ENCODE peak calls at places on chromosomes 5 and 9, in four cellular contexts. Z, O, B and D are unnamed samples.

GRCh38 chr5:127568166-127568565 is 50.7 kb downstream of the PRRC1 start:
- DNase-seq in Z (no peak), O (no peak), B (no peak), D (no peak)

GRCh38 chr9:68500457-68501158 is 40.1 kb downstream of the TMEM252 start:
- DNase-seq in Z (no peak), O (no peak), B (no peak), D (no peak)

GRCh38 chr9:119788876-119789275 is 419.6 kb upstream of the BRINP1 start:
- DNase-seq in Z (no peak), O (no peak), B (no peak), D (no peak)

GRCh38 chr5:1948111-1948510 is 65.4 kb upstream of the IRX4 start:
- DNase-seq in Z (no peak), O (no peak), B (no peak), D (no peak)

GRCh38 chr9:97933573-97933972 is 4.4 kb downstream of the HEMGN start:
- DNase-seq in Z (no peak), O (no peak), B (no peak), D (no peak)

GRCh38 chr9:114437401-114437893 is 49.7 kb upstream of the AKNA start:
- DNase-seq in Z (no peak), O (no peak), B (peak; percentile 24), D (no peak)

GRCh38 chr9:127608104-127608966 is 3.7 kb upstream of the STXBP1 start:
- DNase-seq in Z (peak; percentile 70), O (peak; percentile 84), B (peak; percentile 96), D (peak; percentile 68)

GRCh38 chr9:114503009-114503408 is 2.3 kb downstream of the WHRN start:
- DNase-seq in Z (peak; percentile 44), O (no peak), B (no peak), D (no peak)

GRCh38 chr9:6681957-6682501 is 36.5 kb upstream of the GLDC start:
- DNase-seq in Z (no peak), O (peak; percentile 15), B (no peak), D (no peak)

GRCh38 chr5:18984559-18985080 is 1003.4 kb downstream of the CDH18 start:
- DNase-seq in Z (no peak), O (no peak), B (no peak), D (no peak)

GRCh38 chr5:14869286-14870164 is 2.1 kb downstream of the ANKH start:
- DNase-seq in Z (peak; percentile 32), O (no peak), B (no peak), D (no peak)

GRCh38 chr5:31097851-31098250 is 95.6 kb upstream of the CDH6 start:
- DNase-seq in Z (no peak), O (no peak), B (no peak), D (no peak)

GRCh38 chr5:14202462-14202861 is 59.3 kb downstream of the TRIO start:
- DNase-seq in Z (no peak), O (no peak), B (no peak), D (no peak)

GRCh38 chr5:55226027-55226933 is 835 bp downstream of the MCIDAS start:
- DNase-seq in Z (no peak), O (no peak), B (peak; percentile 94), D (peak; percentile 84)

GRCh38 chr9:77997611-77998349 is 33.8 kb downstream of the GNAQ start:
- DNase-seq in Z (no peak), O (no peak), B (no peak), D (peak; percentile 49)

GRCh38 chr5:27474054-27474323 is 435.6 kb upstream of the CDH9 start:
- DNase-seq in Z (no peak), O (no peak), B (no peak), D (no peak)

GRCh38 chr5:64147849-64148441 is 17.7 kb upstream of the RNF180 start:
- DNase-seq in Z (peak; percentile 29), O (peak; percentile 68), B (peak; percentile 87), D (peak; percentile 77)

GRCh38 chr5:124136609-124137008 is 609.8 kb downstream of the ZNF608 start:
- DNase-seq in Z (no peak), O (no peak), B (no peak), D (no peak)

GRCh38 chr5:61999371-61999770 is 306.6 kb upstream of the KIF2A start:
- DNase-seq in Z (no peak), O (no peak), B (no peak), D (no peak)

GRCh38 chr5:76528547-76529334 is 94.5 kb downstream of the F2RL2 start:
- DNase-seq in Z (no peak), O (no peak), B (no peak), D (no peak)

GRCh38 chr5:151092750-151093149 is 11.9 kb upstream of the TNIP1 start:
- DNase-seq in Z (peak; percentile 62), O (no peak), B (no peak), D (no peak)

GRCh38 chr5:435156-435790 is 7.7 kb upstream of the EXOC3 start:
- DNase-seq in Z (no peak), O (no peak), B (peak; percentile 14), D (peak; percentile 58)

GRCh38 chr5:151682751-151683331 is 3.9 kb downstream of the SPARC start:
- DNase-seq in Z (no peak), O (no peak), B (no peak), D (no peak)

GRCh38 chr5:43661102-43661501 is 58.1 kb downstream of the NNT start:
- DNase-seq in Z (peak; percentile 14), O (no peak), B (no peak), D (no peak)

GRCh38 chr5:147522435-147522834 is 12.6 kb upstream of the DPYSL3 start:
- DNase-seq in Z (no peak), O (no peak), B (peak; percentile 45), D (no peak)

GRCh38 chr5:10655041-10655685 is 91.3 kb downstream of the ANKRD33B start:
- DNase-seq in Z (no peak), O (no peak), B (no peak), D (no peak)

GRCh38 chr5:175542232-175542965 is 64.0 kb downstream of the SFXN1 start:
- DNase-seq in Z (no peak), O (no peak), B (no peak), D (no peak)

GRCh38 chr5:143247134-143247815 is 156.2 kb downstream of the NR3C1 start:
- DNase-seq in Z (no peak), O (no peak), B (no peak), D (no peak)

GRCh38 chr5:143244000-143244736 is 159.3 kb downstream of the NR3C1 start:
- DNase-seq in Z (peak; percentile 74), O (peak; percentile 71), B (no peak), D (peak; percentile 85)

GRCh38 chr5:143245929-143246561 is 157.4 kb downstream of the NR3C1 start:
- DNase-seq in Z (peak; percentile 38), O (no peak), B (no peak), D (no peak)

GRCh38 chr5:143243103-143243502 is 160.4 kb downstream of the NR3C1 start:
- DNase-seq in Z (no peak), O (no peak), B (no peak), D (no peak)

GRCh38 chr5:143244990-143245389 is 158.5 kb downstream of the NR3C1 start:
- DNase-seq in Z (no peak), O (no peak), B (no peak), D (no peak)
- H3K4me1 ChIP-seq in Z (peaks cover 5% of the 10 kb centered on the region), O (no peaks in the 10 kb centered on the region), B (peaks cover 11% of the 10 kb centered on the region), D (peaks cover 8% of the 10 kb centered on the region)

GRCh38 chr5:118397231-118397630 is 591.1 kb downstream of the DTWD2 start:
- DNase-seq in Z (no peak), O (no peak), B (no peak), D (no peak)
- H3K4me3 ChIP-seq in Z (no peak overlapping the region), O (no peak overlapping the region), B (no peak overlapping the region), D (no peak overlapping the region)

DNA sequence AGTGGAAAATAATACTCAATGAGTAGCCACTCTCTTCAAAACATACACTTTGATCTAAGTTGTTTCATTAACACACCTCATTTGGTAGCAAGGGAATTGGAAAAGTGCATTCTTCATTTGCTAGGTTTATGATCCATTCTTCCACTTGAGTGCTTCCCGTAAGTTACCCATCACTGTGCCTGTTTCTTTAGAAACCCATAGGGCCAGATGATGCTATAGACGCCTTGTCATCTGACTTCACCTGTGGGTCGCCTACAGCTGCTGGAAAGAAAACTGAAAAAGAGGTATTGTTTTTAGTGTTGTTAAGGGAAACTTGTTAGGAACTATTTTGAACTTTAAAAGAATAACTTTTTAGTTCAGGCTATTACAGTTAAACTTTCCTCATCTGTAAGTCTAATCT is 66.7 kb downstream of the ERAP1 start:
- DNase-seq in Z (no peak), O (no peak), B (no peak), D (no peak)
- H3K4me1 ChIP-seq in Z (no peaks in the 10 kb centered on the region), O (no peaks in the 10 kb centered on the region), B (peaks cover 3% of the 10 kb centered on the region), D (no peaks in the 10 kb centered on the region)

GRCh38 chr9:96219615-96220257 is 82.2 kb downstream of the HSD17B3 start:
- DNase-seq in Z (no peak), O (peak; percentile 64), B (peak; percentile 81), D (peak; percentile 86)

GRCh38 chr9:96216618-96217017 is 85.4 kb downstream of the HSD17B3 start:
- DNase-seq in Z (no peak), O (no peak), B (no peak), D (no peak)

GRCh38 chr9:96217756-96218693 is 84.0 kb downstream of the HSD17B3 start:
- DNase-seq in Z (peak; percentile 77), O (peak; percentile 71), B (peak; percentile 94), D (peak; percentile 81)

GRCh38 chr9:96217358-96217755 is 84.6 kb downstream of the HSD17B3 start:
- DNase-seq in Z (peak; percentile 7), O (peak; percentile 15), B (peak; percentile 67), D (no peak)

GRCh38 chr9:96218821-96219614 is 83.0 kb downstream of the HSD17B3 start:
- DNase-seq in Z (peak; percentile 27), O (peak; percentile 21), B (no peak), D (peak; percentile 78)
- H3K4me3 ChIP-seq in Z (no peak overlapping the region), O (no peak overlapping the region), B (no peak overlapping the region), D (no peak overlapping the region)

DNA sequence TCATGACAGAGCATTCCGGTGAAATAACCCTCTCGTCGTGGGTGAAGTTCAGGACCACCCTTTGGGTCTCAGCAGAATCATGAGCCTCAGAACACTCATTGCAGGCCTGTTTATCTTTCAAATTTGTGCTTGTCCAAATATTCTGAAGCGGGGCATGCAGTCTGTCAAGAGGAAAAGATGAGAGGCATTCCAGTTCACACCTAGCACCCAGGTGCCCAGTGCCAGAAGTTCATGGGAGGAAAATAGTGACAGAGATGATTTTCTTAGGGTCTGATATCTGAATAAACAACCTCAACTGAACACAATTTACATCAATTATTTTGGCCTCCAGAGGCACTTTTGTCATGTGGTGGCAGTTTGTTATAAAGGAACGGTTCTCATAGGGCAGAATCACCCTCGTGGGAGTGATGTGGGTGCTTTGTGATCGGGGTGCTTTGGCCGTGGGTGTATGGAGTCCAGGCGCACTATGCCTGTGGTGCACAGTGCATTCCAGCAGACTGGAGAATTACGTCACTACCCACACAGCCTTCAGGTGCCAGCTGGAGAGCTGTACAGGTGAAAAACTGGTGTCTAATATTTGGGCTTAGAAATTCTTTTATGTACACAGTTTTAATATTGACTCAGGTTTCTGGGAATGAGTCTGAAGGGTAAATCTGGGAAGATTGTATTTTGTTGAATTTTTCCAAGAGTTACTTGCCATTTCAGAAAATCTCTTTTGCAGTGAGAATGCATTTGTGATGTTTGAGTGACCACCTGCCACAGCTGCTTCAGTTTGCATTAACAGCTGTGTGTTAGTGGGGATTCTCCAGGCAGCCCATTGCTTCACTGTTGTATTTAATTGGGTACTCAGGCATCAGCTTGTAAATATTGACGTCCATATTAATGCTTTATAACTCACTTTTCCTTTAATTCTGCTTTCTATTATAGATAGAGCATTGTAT is 289.3 kb downstream of the FANCC start:
- DNase-seq in Z (no peak), O (no peak), B (no peak), D (no peak)
- H3K4me1 ChIP-seq in Z (peaks cover 26% of the 10 kb centered on the region), O (peaks cover 12% of the 10 kb centered on the region), B (peaks cover 19% of the 10 kb centered on the region), D (peaks cover 9% of the 10 kb centered on the region)

GRCh38 chr5:114362977-114363721 is 1.3 kb downstream of the KCNN2 start:
- DNase-seq in Z (no peak), O (no peak), B (peak; percentile 69), D (peak; percentile 35)
- H3K4me3 ChIP-seq in Z (peak overlapping the region; percentile 21), O (peak overlapping the region; percentile 47), B (peak overlapping the region; percentile 79), D (no peak overlapping the region)

GRCh38 chr9:134346840-134347239 is 20.6 kb downstream of the RXRA start:
- DNase-seq in Z (no peak), O (no peak), B (no peak), D (no peak)
- H3K4me1 ChIP-seq in Z (peaks cover 5% of the 10 kb centered on the region), O (peaks cover 68% of the 10 kb centered on the region), B (no peaks in the 10 kb centered on the region), D (no peaks in the 10 kb centered on the region)